ENCODE peak calls at places on chromosomes 2 and 18, in eight cellular contexts. S, R, H, G, E, K, D and W are unnamed samples.

GRCh38 chr18:44651453-44651852 is 29.2 kb upstream of the SETBP1 start:
- DNase-seq in S (no peak), R (no peak), H (no peak), G (no peak), E (peak), K (peak), D (peak), W (no peak)

GRCh38 chr18:5626130-5626880 is 82.5 kb upstream of the EPB41L3 start:
- DNase-seq in S (no peak), R (no peak), H (no peak), G (no peak), E (no peak), K (no peak), D (no peak), W (no peak)

GRCh38 chr2:98087447-98088065 is 589 bp downstream of the VWA3B start:
- DNase-seq in S (no peak), R (no peak), H (no peak), G (no peak), E (no peak), K (no peak), D (no peak), W (no peak)

GRCh38 chr2:207311316-207312005 is 145.7 kb upstream of the KLF7 start:
- DNase-seq in S (no peak), R (peak), H (no peak), G (no peak), E (peak), K (peak), D (peak), W (no peak)

GRCh38 chr18:37482433-37482832 is 83.2 kb downstream of the CELF4 start:
- DNase-seq in S (no peak), R (no peak), H (no peak), G (no peak), E (no peak), K (no peak), D (no peak), W (no peak)

GRCh38 chr2:241229563-241230401 is 41.3 kb downstream of the ANO7 start:
- DNase-seq in S (no peak), R (no peak), H (no peak), G (no peak), E (no peak), K (no peak), D (no peak), W (no peak)

GRCh38 chr2:215503381-215503780 is 67.5 kb upstream of the FN1 start:
- DNase-seq in S (no peak), R (no peak), H (no peak), G (no peak), E (no peak), K (no peak), D (no peak), W (no peak)

GRCh38 chr2:147937744-147938349 is 82.7 kb downstream of the ORC4 start:
- DNase-seq in S (no peak), R (peak), H (no peak), G (no peak), E (peak), K (peak), D (no peak), W (no peak)

GRCh38 chr18:48514786-48515185 is 24.0 kb upstream of the CTIF start:
- DNase-seq in S (peak), R (no peak), H (no peak), G (no peak), E (no peak), K (no peak), D (no peak), W (no peak)

GRCh38 chr2:157052685-157053224 is 204.8 kb upstream of the GALNT5 start:
- DNase-seq in S (no peak), R (no peak), H (no peak), G (no peak), E (peak), K (peak), D (peak), W (no peak)

GRCh38 chr18:1149709-1150108 is 245.0 kb downstream of the ADCYAP1 start:
- DNase-seq in S (no peak), R (no peak), H (no peak), G (no peak), E (no peak), K (no peak), D (no peak), W (no peak)